ENCODE peak calls at places on chromosome 21, in eight cellular contexts. U, W, G, N, J, C, I and H are unnamed samples.

GRCh38 chr21:42161401-42161956 is 57.5 kb upstream of the ABCG1 start:
- DNase-seq in I (no peak), W (peak), C (no peak), U (peak), N (no peak), J (no peak), G (peak), H (no peak)

GRCh38 chr21:30434033-30434631 is 4.1 kb downstream of the KRTAP13-4 start:
- DNase-seq in U (peak), J (no peak), G (no peak), W (no peak), N (no peak), I (no peak), C (no peak), H (peak)

GRCh38 chr21:35491114-35491513 is 442.0 kb upstream of the RUNX1 start:
- DNase-seq in U (no peak), W (no peak), J (no peak), I (no peak), N (no peak), C (no peak), G (no peak), H (no peak)

GRCh38 chr21:40681164-40681859 is 165.6 kb downstream of the DSCAM start:
- DNase-seq in I (no peak), C (no peak), N (no peak), G (no peak), J (no peak), U (no peak), W (no peak), H (no peak)

GRCh38 chr21:34129039-34129891 is 55.9 kb downstream of the MRPS6 start:
- DNase-seq in U (peak), J (peak), N (peak), W (no peak), C (peak), G (peak), I (peak), H (peak)

GRCh38 chr21:29626787-29627470 is 312.9 kb downstream of the GRIK1 start:
- DNase-seq in N (peak), J (no peak), C (no peak), I (no peak), G (no peak), W (no peak), U (no peak), H (no peak)

GRCh38 chr21:43303240-43304178 is 123.4 kb downstream of the SIK1 start:
- DNase-seq in I (peak), C (no peak), W (no peak), N (no peak), G (no peak), J (no peak), U (no peak), H (no peak)

GRCh38 chr21:27359141-27359540 is 392.3 kb upstream of the ADAMTS5 start:
- DNase-seq in N (peak), G (no peak), I (no peak), J (no peak), W (no peak), C (peak), U (peak), H (no peak)

GRCh38 chr21:34523019-34523418 is 11.0 kb upstream of the KCNE1 start:
- DNase-seq in J (no peak), G (no peak), N (no peak), I (no peak), W (no peak), C (no peak), U (no peak), H (peak)

GRCh38 chr21:35372201-35372600 is 323.1 kb upstream of the RUNX1 start:
- DNase-seq in C (no peak), W (no peak), G (no peak), I (no peak), J (no peak), N (no peak), U (no peak), H (no peak)

GRCh38 chr21:35882791-35883240 is 177.5 kb downstream of the SETD4 start:
- DNase-seq in N (peak), G (no peak), I (no peak), W (peak), U (no peak), C (peak), J (no peak), H (no peak)

GRCh38 chr21:16419188-16419874 is 689.5 kb downstream of the USP25 start:
- DNase-seq in N (no peak), I (peak), G (peak), U (peak), J (peak), C (no peak), W (peak), H (peak)

GRCh38 chr21:42115136-42115683 is 44.1 kb downstream of the UMODL1 start:
- DNase-seq in N (no peak), J (no peak), U (no peak), W (no peak), I (no peak), C (no peak), G (no peak), H (no peak)

GRCh38 chr21:37800496-37801061 is 115.7 kb downstream of the KCNJ6 start:
- DNase-seq in G (no peak), U (no peak), W (no peak), N (no peak), C (no peak), J (no peak), I (no peak), H (no peak)

GRCh38 chr21:42038826-42039425 is 28.8 kb upstream of the ZBTB21 start:
- DNase-seq in C (peak), G (no peak), W (no peak), U (peak), J (no peak), N (peak), I (no peak), H (no peak)

GRCh38 chr21:37184784-37185593 is 82.1 kb downstream of the VPS26C start:
- DNase-seq in C (no peak), N (no peak), W (no peak), G (no peak), I (no peak), J (no peak), U (no peak), H (no peak)

GRCh38 chr21:32807717-32808380 is 36.3 kb upstream of the PAXBP1 start:
- DNase-seq in U (no peak), I (no peak), N (no peak), G (no peak), J (peak), W (no peak), C (peak), H (peak)

GRCh38 chr21:33036430-33037162 is 10.9 kb downstream of the OLIG2 start:
- DNase-seq in U (no peak), C (peak), G (peak), N (no peak), W (no peak), J (no peak), I (no peak), H (peak)

GRCh38 chr21:28746166-28746565 is 246.5 kb downstream of the LTN1 start:
- DNase-seq in J (no peak), N (no peak), U (no peak), G (no peak), C (no peak), W (no peak), I (no peak), H (no peak)

GRCh38 chr21:38289697-38290096 is 32.9 kb downstream of the KCNJ15 start:
- DNase-seq in N (peak), U (peak), C (peak), I (no peak), J (no peak), W (no peak), G (peak), H (no peak)

GRCh38 chr21:43603230-43603626 is 56.1 kb downstream of the HSF2BP start:
- DNase-seq in G (no peak), U (no peak), C (no peak), W (no peak), I (peak), N (no peak), J (no peak), H (no peak)

GRCh38 chr21:32770514-32771133 is 931 bp downstream of the PAXBP1 start:
- DNase-seq in N (no peak), G (no peak), I (peak), W (no peak), C (no peak), U (peak), J (no peak), H (peak)

DNA sequence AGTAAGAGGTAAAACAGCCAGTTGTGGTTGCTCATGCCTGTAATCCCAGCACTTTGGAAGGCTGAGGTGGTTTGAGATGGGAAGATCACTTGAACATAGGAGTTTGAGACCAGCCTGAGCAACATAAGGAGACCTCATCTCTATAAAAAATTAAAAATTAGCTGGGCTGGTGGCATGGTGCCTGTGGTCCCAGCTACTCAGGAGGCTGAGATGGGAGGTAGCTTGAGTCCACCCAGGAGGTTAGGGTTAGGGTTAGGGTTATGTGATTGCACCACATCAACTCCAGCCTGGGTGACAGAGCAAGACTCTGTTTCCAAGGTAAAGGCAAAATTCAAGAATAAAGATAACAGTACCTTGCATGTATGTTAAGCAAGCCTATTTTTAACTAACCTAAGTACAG is 3.5 kb downstream of the SAMSN1 start:
- DNase-seq in N (no peak), C (no peak), W (no peak), U (no peak), G (no peak), J (no peak), I (no peak), H (no peak)
- H3K4me3 ChIP-seq in N (no peak), C (no peak), W (no peak), U (no peak), G (no peak), J (no peak), I (no peak), H (no peak)

DNA sequence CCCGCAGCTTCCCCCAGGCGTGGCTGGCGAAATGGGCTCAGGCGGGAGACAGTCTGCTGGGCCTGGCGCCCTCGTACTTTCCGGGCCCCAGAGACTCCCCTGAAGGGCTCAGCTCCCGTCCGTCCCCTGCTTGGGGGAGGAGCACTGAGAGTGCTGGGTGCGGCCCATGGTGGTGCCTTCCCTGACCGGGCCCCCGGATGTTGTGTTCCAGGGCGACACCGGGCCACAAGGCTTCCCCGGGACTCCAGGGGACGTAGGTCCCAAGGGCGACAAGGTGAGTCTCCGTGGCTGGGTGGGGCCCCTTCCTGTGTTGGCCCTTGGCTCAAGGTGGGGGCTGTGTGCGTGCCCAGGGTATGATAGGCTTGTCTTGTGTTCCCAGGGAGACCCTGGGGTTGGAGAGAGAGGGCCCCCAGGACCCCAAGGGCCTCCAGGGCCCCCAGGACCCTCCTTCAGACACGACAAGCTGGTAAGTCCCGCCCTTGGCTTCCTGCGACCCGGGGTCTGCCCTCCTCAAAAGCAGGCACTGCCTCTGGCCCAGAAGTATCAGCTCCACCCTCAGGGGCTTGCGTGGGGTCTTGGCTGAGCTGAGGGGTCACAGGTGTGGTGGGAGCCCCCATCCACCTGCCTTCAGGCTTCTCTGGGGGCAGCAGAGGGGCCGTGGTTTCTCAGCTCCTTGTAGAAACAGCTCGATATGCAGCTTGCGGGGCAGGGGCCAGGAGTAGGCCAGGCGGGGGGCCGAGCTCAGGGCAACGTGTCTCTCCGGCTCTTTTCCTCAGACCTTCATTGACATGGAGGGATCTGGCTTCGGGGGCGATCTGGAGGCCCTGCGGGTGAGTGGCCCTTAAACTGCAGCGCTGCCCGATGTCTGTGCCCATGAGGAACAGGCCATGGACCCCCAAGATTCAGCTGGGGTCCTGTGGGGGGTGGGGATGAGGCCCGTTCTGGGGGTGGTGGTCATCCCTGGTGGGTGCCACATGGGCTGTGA is 62.3 kb downstream of the SLC19A1 start:
- DNase-seq in I (no peak), G (no peak), W (no peak), C (no peak), U (no peak), N (no peak), J (no peak), H (no peak)
- H3K4me3 ChIP-seq in I (no peak), G (no peak), W (no peak), C (no peak), U (no peak), N (no peak), J (no peak), H (no peak)

GRCh38 chr21:44911066-44911383 is 9.7 kb downstream of the ITGB2 start:
- DNase-seq in G (no peak), C (no peak), I (no peak), N (no peak), U (no peak), J (no peak), W (no peak), H (no peak)

GRCh38 chr21:44913425-44914175 is 7.1 kb downstream of the ITGB2 start:
- DNase-seq in N (no peak), J (no peak), G (no peak), I (no peak), C (no peak), W (no peak), U (no peak), H (peak)

GRCh38 chr21:44910229-44911065 is 10.3 kb downstream of the ITGB2 start:
- DNase-seq in W (no peak), J (no peak), I (no peak), U (no peak), C (no peak), N (no peak), G (no peak), H (no peak)

GRCh38 chr21:44911384-44912157 is 9.1 kb downstream of the ITGB2 start:
- DNase-seq in J (peak), U (peak), C (no peak), N (no peak), G (peak), W (peak), I (peak), H (peak)

GRCh38 chr21:44912158-44912473 is 8.6 kb downstream of the ITGB2 start:
- DNase-seq in I (no peak), J (no peak), W (no peak), C (no peak), U (no peak), N (no peak), G (no peak), H (no peak)
- H3K4me3 ChIP-seq in I (no peak), J (no peak), W (no peak), C (no peak), U (no peak), N (no peak), G (no peak), H (no peak)

GRCh38 chr21:25967566-25968438 is 202.8 kb downstream of the APP start:
- DNase-seq in W (no peak), I (no peak), J (no peak), U (no peak), G (no peak), C (no peak), N (no peak), H (no peak)
- H3K4me3 ChIP-seq in W (no peak), I (no peak), J (no peak), U (no peak), G (no peak), C (no peak), N (no peak), H (no peak)

GRCh38 chr21:31555741-31556191 is 103.7 kb upstream of the SOD1 start:
- DNase-seq in W (no peak), U (no peak), G (no peak), C (no peak), N (no peak), J (no peak), I (no peak), H (no peak)

GRCh38 chr21:31553461-31553860 is 106.0 kb upstream of the SOD1 start:
- DNase-seq in G (no peak), C (no peak), N (no peak), J (no peak), W (no peak), U (no peak), I (no peak), H (no peak)

GRCh38 chr21:31554511-31555022 is 104.9 kb upstream of the SOD1 start:
- DNase-seq in U (peak), J (no peak), G (no peak), W (no peak), I (no peak), C (no peak), N (no peak), H (no peak)

GRCh38 chr21:31552826-31553225 is 106.7 kb upstream of the SOD1 start:
- DNase-seq in W (no peak), G (no peak), I (no peak), U (no peak), J (no peak), C (no peak), N (no peak), H (no peak)

GRCh38 chr21:31553926-31554325 is 105.6 kb upstream of the SOD1 start:
- DNase-seq in I (no peak), C (no peak), N (no peak), J (no peak), G (no peak), W (no peak), U (no peak), H (no peak)
- H3K4me3 ChIP-seq in I (no peak), C (no peak), N (no peak), J (no peak), G (no peak), W (no peak), U (no peak), H (no peak)

GRCh38 chr21:17693801-17694200 is 81.1 kb upstream of the BTG3 start:
- DNase-seq in W (peak), G (no peak), C (no peak), U (no peak), I (no peak), N (no peak), J (no peak), H (no peak)

GRCh38 chr21:17690078-17690494 is 77.4 kb upstream of the BTG3 start:
- DNase-seq in N (no peak), G (no peak), U (no peak), I (no peak), J (no peak), W (peak), C (no peak), H (no peak)

GRCh38 chr21:17688912-17689874 is 76.5 kb upstream of the BTG3 start:
- DNase-seq in C (no peak), W (peak), N (peak), G (peak), I (no peak), J (no peak), U (peak), H (peak)
- H3K4me3 ChIP-seq in C (no peak), W (no peak), N (no peak), G (no peak), I (no peak), J (no peak), U (no peak), H (no peak)

GRCh38 chr21:46637952-46638746 is 2.7 kb downstream of the PRMT2 start:
- DNase-seq in I (no peak), J (no peak), N (no peak), C (no peak), W (no peak), G (no peak), U (no peak), H (no peak)
- H3K4me3 ChIP-seq in I (peak), J (no peak), N (no peak), C (no peak), W (no peak), G (no peak), U (no peak), H (no peak)

DNA sequence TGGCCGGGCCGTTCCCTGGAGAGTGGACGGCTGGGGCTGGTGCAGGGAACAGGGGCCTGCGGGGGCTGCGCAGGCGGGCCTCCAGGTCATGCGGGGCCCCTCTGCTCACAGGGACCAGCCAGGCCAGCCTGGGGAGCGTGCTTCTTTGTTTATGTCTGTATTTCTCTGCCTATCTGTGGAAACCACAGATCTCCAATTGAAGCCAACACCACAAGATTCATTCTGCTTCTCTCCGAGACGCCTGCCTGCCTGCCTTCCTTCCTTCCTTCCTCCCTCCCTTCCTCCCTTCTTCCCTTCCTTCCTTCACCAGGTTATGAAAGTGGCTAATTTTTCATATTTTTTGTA is 39.9 kb upstream of the HMGN1 start:
- DNase-seq in J (no peak), G (no peak), I (no peak), C (no peak), W (no peak), U (no peak), N (no peak), H (no peak)
- H3K4me3 ChIP-seq in J (no peak), G (no peak), I (peak), C (peak), W (no peak), U (peak), N (no peak), H (peak)